ENCODE peak calls at places on chromosomes 7 and 10, in seven cellular contexts. X is stomach, J is Calu3, M is IMR-90, Q is cardiac muscle cell, G is progenitor cell of endocrine pancreas, E is tibial artery. C is an unnamed sample.

GRCh38 chr7:17844514-17845196 is 95.6 kb downstream of the SNX13 start:
- DNase-seq in M (peak), Q (no peak), G (no peak), E (no peak), J (peak), X (no peak), C (no peak)

GRCh38 chr10:10785627-10786333 is 231.9 kb upstream of the CELF2 start:
- DNase-seq in Q (peak), E (no peak), M (peak), G (no peak), X (no peak), J (no peak), C (no peak)

GRCh38 chr10:120422459-120422858 is 34.6 kb upstream of the PLPP4 start:
- DNase-seq in J (no peak), X (no peak), M (peak), Q (peak), E (no peak), G (no peak), C (no peak)

GRCh38 chr10:80165173-80165572 is 32.6 kb downstream of the PLAC9 start:
- DNase-seq in M (peak), Q (peak), X (no peak), G (no peak), E (no peak), J (no peak), C (no peak)

GRCh38 chr7:139727151-139727705 is 50.6 kb downstream of the HIPK2 start:
- DNase-seq in J (no peak), G (no peak), M (peak), Q (peak), E (peak), X (no peak), C (no peak)

GRCh38 chr10:13496164-13496563 is 32.6 kb downstream of the BEND7 start:
- DNase-seq in X (no peak), E (no peak), Q (no peak), G (no peak), M (no peak), J (no peak), C (no peak)

GRCh38 chr7:131544449-131545425 is 11.7 kb downstream of the PODXL start:
- DNase-seq in M (peak), Q (peak), G (no peak), J (no peak), E (no peak), X (no peak), C (peak)

GRCh38 chr10:14416308-14416700 is 85.6 kb upstream of the FRMD4A start:
- DNase-seq in G (no peak), J (no peak), Q (no peak), M (no peak), X (no peak), E (no peak), C (no peak)

GRCh38 chr7:14836571-14837189 is 65.9 kb downstream of the DGKB start:
- DNase-seq in E (no peak), G (no peak), M (peak), Q (peak), X (no peak), J (peak), C (peak)

GRCh38 chr7:117211614-117212013 is 111.2 kb downstream of the WNT2 start:
- DNase-seq in J (no peak), G (no peak), E (no peak), X (no peak), M (no peak), Q (no peak), C (no peak)

GRCh38 chr7:31553636-31554035 is 39.7 kb downstream of the ITPRID1 start:
- DNase-seq in E (no peak), M (no peak), X (no peak), Q (no peak), G (no peak), J (no peak), C (no peak)

GRCh38 chr7:157751351-157751750 is 414.5 kb downstream of the DNAJB6 start:
- DNase-seq in Q (no peak), J (no peak), X (no peak), E (no peak), G (no peak), M (no peak), C (no peak)

GRCh38 chr10:28714401-28715053 is 37.2 kb downstream of the BAMBI start:
- DNase-seq in J (no peak), X (no peak), E (no peak), M (no peak), Q (peak), G (no peak), C (no peak)

GRCh38 chr10:73886625-73887024 is 12.3 kb upstream of the CAMK2G start:
- DNase-seq in G (no peak), E (no peak), J (peak), Q (no peak), M (no peak), X (no peak), C (no peak)

GRCh38 chr7:18440934-18441333 is 54.6 kb upstream of the HDAC9 start:
- DNase-seq in J (no peak), X (no peak), E (no peak), M (no peak), Q (no peak), G (no peak), C (no peak)

GRCh38 chr7:121342631-121343030 is 13.8 kb downstream of the WNT16 start:
- DNase-seq in X (no peak), Q (no peak), G (no peak), J (no peak), M (no peak), E (no peak), C (no peak)

GRCh38 chr10:44195120-44196007 is 189.5 kb downstream of the CXCL12 start:
- DNase-seq in M (peak), E (peak), X (peak), Q (peak), J (no peak), G (no peak), C (no peak)

GRCh38 chr7:155885162-155886160 is 73.2 kb upstream of the SHH start:
- DNase-seq in G (no peak), J (peak), E (peak), M (peak), X (peak), Q (peak), C (peak)

GRCh38 chr7:101916041-101916800 is 98.8 kb downstream of the CUX1 start:
- DNase-seq in X (no peak), G (no peak), J (no peak), M (no peak), E (no peak), Q (no peak), C (no peak)

GRCh38 chr10:18582803-18583202 is 68.6 kb downstream of the NSUN6 start:
- DNase-seq in E (no peak), J (no peak), G (no peak), M (peak), Q (peak), X (no peak), C (no peak)

GRCh38 chr7:64618785-64619456 is 47.0 kb upstream of the ZNF107 start:
- DNase-seq in G (no peak), E (no peak), Q (peak), J (peak), M (peak), X (no peak), C (peak)

GRCh38 chr10:121025731-121026130 is 174.6 kb downstream of the WDR11 start:
- DNase-seq in J (no peak), X (no peak), M (no peak), E (no peak), Q (no peak), G (no peak), C (no peak)

GRCh38 chr7:135714534-135715009 is 13.4 kb downstream of the SLC13A4 start:
- DNase-seq in E (no peak), G (no peak), X (no peak), M (peak), J (peak), Q (peak), C (no peak)

GRCh38 chr7:51069411-51070083 is 247.1 kb downstream of the COBL start:
- DNase-seq in G (no peak), Q (no peak), J (peak), M (no peak), X (no peak), E (no peak), C (no peak)

GRCh38 chr7:29723599-29723998 is 82.7 kb upstream of the WIPF3 start:
- DNase-seq in G (no peak), Q (peak), M (peak), X (no peak), E (no peak), J (peak), C (no peak)

GRCh38 chr10:3971713-3972112 is 186.7 kb upstream of the KLF6 start:
- DNase-seq in E (no peak), M (no peak), Q (no peak), G (no peak), X (no peak), J (no peak), C (no peak)
- TF ChIP-seq CTCF in E (no peak), M (no peak), Q (no peak), G (no peak), X (no peak), J (no peak), C (no peak)

GRCh38 chr10:25552283-25552919 is 377.6 kb downstream of the GPR158 start:
- DNase-seq in Q (no peak), M (no peak), E (no peak), X (no peak), J (no peak), G (no peak), C (no peak)

GRCh38 chr10:25547391-25547790 is 372.6 kb downstream of the GPR158 start:
- DNase-seq in M (no peak), G (no peak), X (no peak), E (no peak), Q (peak), J (no peak), C (peak)
- TF ChIP-seq CTCF in M (no peak), G (no peak), X (no peak), E (no peak), Q (no peak), J (no peak), C (no peak)

GRCh38 chr10:95289003-95289920 is 1.5 kb downstream of the PDLIM1 start:
- DNase-seq in J (no peak), M (no peak), E (no peak), Q (peak), X (no peak), G (no peak), C (no peak)
- TF ChIP-seq CTCF in J (no peak), M (peak), E (peak), Q (peak), X (no peak), G (peak), C (peak)

DNA sequence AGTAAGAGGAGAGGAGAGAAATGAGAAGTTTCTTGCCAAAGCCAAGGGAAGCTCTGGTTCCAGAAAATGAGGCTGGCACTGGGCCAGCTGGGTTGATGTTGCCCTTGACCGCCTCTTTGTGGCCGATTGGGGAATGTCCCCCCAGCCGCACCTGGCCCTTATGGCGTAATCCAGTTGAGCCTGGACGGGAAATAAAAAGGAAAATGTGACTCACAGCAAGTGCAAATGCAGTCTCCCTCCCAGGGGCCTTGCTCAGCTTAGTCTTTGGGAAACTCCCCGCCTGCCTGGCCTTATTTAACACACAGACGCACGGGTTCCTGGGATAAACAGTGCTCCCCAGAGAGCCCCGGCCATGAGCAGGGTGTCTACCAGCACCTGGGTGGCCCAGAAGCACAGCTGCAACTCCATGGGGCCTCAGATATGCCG is 174.8 kb downstream of the KIAA1217 start:
- DNase-seq in Q (peak), E (peak), J (peak), X (peak), G (peak), M (peak), C (peak)
- TF ChIP-seq CTCF in Q (peak), E (peak), J (peak), X (peak), G (peak), M (peak), C (peak)

C was measured in endothelial cell.